ENCODE peak calls at places on chromosomes 3 and 15, in ten cellular contexts. One of them, this sample, is unnamed.

GRCh38 chr15:70096215-70096974 is 1.3 kb downstream of the TLE3 start:
- DNase-seq in progenitor cell of endocrine pancreas: no peak
- DNase-seq in effector CD4-positive, alpha-beta T cell: peak; percentile 40
- DNase-seq in OCI-LY7: peak; percentile 67
- DNase-seq in hepatocyte: peak; percentile 80
- DNase-seq in COR-L47: peak; percentile 24
- DNase-seq in stromal cell of bone marrow: no peak
- DNase-seq in glutamatergic neuron: peak; percentile 59
- DNase-seq in H7: peak; percentile 66
- DNase-seq in GOT3: no peak
- DNase-seq in this sample: peak; percentile 51

GRCh38 chr15:90495067-90495466 is 34.7 kb upstream of the CRTC3 start:
- DNase-seq in progenitor cell of endocrine pancreas: no peak
- DNase-seq in effector CD4-positive, alpha-beta T cell: no peak
- DNase-seq in OCI-LY7: no peak
- DNase-seq in hepatocyte: no peak
- DNase-seq in COR-L47: no peak
- DNase-seq in stromal cell of bone marrow: no peak
- DNase-seq in glutamatergic neuron: peak; percentile 25
- DNase-seq in H7: no peak
- DNase-seq in GOT3: no peak
- DNase-seq in this sample: no peak

GRCh38 chr15:73753250-73754130 is at the start of gene INSYN1:
- DNase-seq in progenitor cell of endocrine pancreas: peak; percentile 36
- DNase-seq in effector CD4-positive, alpha-beta T cell: no peak
- DNase-seq in OCI-LY7: no peak
- DNase-seq in hepatocyte: peak; percentile 71
- DNase-seq in COR-L47: no peak
- DNase-seq in stromal cell of bone marrow: peak; percentile 21
- DNase-seq in glutamatergic neuron: peak; percentile 71
- DNase-seq in H7: peak; percentile 87
- DNase-seq in GOT3: no peak
- DNase-seq in this sample: no peak

GRCh38 chr3:147773236-147773635 is 364.1 kb downstream of the ZIC1 start:
- DNase-seq in progenitor cell of endocrine pancreas: no peak
- DNase-seq in effector CD4-positive, alpha-beta T cell: no peak
- DNase-seq in OCI-LY7: no peak
- DNase-seq in hepatocyte: no peak
- DNase-seq in COR-L47: peak; percentile 27
- DNase-seq in stromal cell of bone marrow: no peak
- DNase-seq in glutamatergic neuron: no peak
- DNase-seq in H7: no peak
- DNase-seq in GOT3: no peak
- DNase-seq in this sample: no peak

GRCh38 chr3:104190681-104191080 is 1176.0 kb upstream of the ALCAM start:
- DNase-seq in progenitor cell of endocrine pancreas: no peak
- DNase-seq in effector CD4-positive, alpha-beta T cell: no peak
- DNase-seq in OCI-LY7: no peak
- DNase-seq in hepatocyte: no peak
- DNase-seq in COR-L47: no peak
- DNase-seq in stromal cell of bone marrow: no peak
- DNase-seq in glutamatergic neuron: no peak
- DNase-seq in H7: peak; percentile 1
- DNase-seq in GOT3: no peak
- DNase-seq in this sample: no peak

GRCh38 chr3:41131224-41131623 is 68.1 kb upstream of the CTNNB1 start:
- DNase-seq in progenitor cell of endocrine pancreas: no peak
- DNase-seq in effector CD4-positive, alpha-beta T cell: no peak
- DNase-seq in OCI-LY7: no peak
- DNase-seq in hepatocyte: no peak
- DNase-seq in COR-L47: no peak
- DNase-seq in stromal cell of bone marrow: no peak
- DNase-seq in glutamatergic neuron: no peak
- DNase-seq in H7: no peak
- DNase-seq in GOT3: no peak
- DNase-seq in this sample: no peak

GRCh38 chr15:23686466-23687142 is 501 bp downstream of the NDN start:
- DNase-seq in progenitor cell of endocrine pancreas: peak; percentile 11
- DNase-seq in effector CD4-positive, alpha-beta T cell: no peak
- DNase-seq in OCI-LY7: no peak
- DNase-seq in hepatocyte: peak; percentile 23
- DNase-seq in COR-L47: no peak
- DNase-seq in stromal cell of bone marrow: peak; percentile 3
- DNase-seq in glutamatergic neuron: peak; percentile 36
- DNase-seq in H7: peak; percentile 54
- DNase-seq in GOT3: no peak
- DNase-seq in this sample: no peak

GRCh38 chr15:51243774-51244173 is 94.6 kb downstream of the CYP19A1 start:
- DNase-seq in progenitor cell of endocrine pancreas: no peak
- DNase-seq in effector CD4-positive, alpha-beta T cell: no peak
- DNase-seq in OCI-LY7: no peak
- DNase-seq in hepatocyte: peak; percentile 27
- DNase-seq in COR-L47: no peak
- DNase-seq in stromal cell of bone marrow: no peak
- DNase-seq in glutamatergic neuron: no peak
- DNase-seq in H7: no peak
- DNase-seq in GOT3: no peak
- DNase-seq in this sample: no peak

GRCh38 chr15:79364571-79365240 is 53.8 kb downstream of the TMED3 start:
- DNase-seq in progenitor cell of endocrine pancreas: no peak
- DNase-seq in effector CD4-positive, alpha-beta T cell: no peak
- DNase-seq in OCI-LY7: no peak
- DNase-seq in hepatocyte: no peak
- DNase-seq in COR-L47: no peak
- DNase-seq in stromal cell of bone marrow: no peak
- DNase-seq in glutamatergic neuron: no peak
- DNase-seq in H7: no peak
- DNase-seq in GOT3: no peak
- DNase-seq in this sample: no peak